ENCODE peak calls at places on chromosomes 6 and 20, in five cellular contexts. N is endothelial cell of umbilical vein, J is H1, E is brain microvascular endothelial cell, H is heart right ventricle. S is an unnamed sample.

GRCh38 chr20:38881806-38882440 is 44.3 kb upstream of the FAM83D start:
- DNase-seq in N (no peak), J (no peak), E (no peak), H (no peak), S (no peak)

GRCh38 chr6:34239893-34240292 is 3.2 kb downstream of the HMGA1 start:
- DNase-seq in N (no peak), J (no peak), E (no peak), H (no peak), S (no peak)

GRCh38 chr20:38195041-38195504 is 30.0 kb upstream of the TGM2 start:
- DNase-seq in N (no peak), J (no peak), E (no peak), H (no peak), S (no peak)

GRCh38 chr6:36028887-36029324 is 1.3 kb downstream of the MAPK14 start:
- DNase-seq in N (peak; percentile 94), J (no peak), E (peak; percentile 69), H (peak; percentile 59), S (no peak)

GRCh38 chr6:130026859-130027258 is 8.5 kb downstream of the L3MBTL3 start:
- DNase-seq in N (no peak), J (no peak), E (no peak), H (no peak), S (no peak)

GRCh38 chr6:139981810-139982550 is 607.5 kb upstream of the CITED2 start:
- DNase-seq in N (peak; percentile 82), J (no peak), E (peak; percentile 71), H (no peak), S (no peak)

GRCh38 chr6:11609324-11610071 is 71.9 kb downstream of the TMEM170B start:
- DNase-seq in N (peak; percentile 99), J (peak; percentile 29), E (peak; percentile 95), H (peak; percentile 45), S (no peak)

GRCh38 chr20:63497946-63498935 is 642 bp downstream of the EEF1A2 start:
- DNase-seq in N (no peak), J (no peak), E (peak; percentile 13), H (peak; percentile 65), S (no peak)

GRCh38 chr20:52941803-52942202 is 30.4 kb upstream of the TSHZ2 start:
- DNase-seq in N (no peak), J (no peak), E (no peak), H (no peak), S (no peak)

GRCh38 chr6:39820553-39820952 is 28.4 kb downstream of the DAAM2 start:
- DNase-seq in N (no peak), J (no peak), E (no peak), H (no peak), S (no peak)
- H3K27ac ChIP-seq in N (no peak overlapping the region), J (no peak overlapping the region), E (no peak overlapping the region), H (peak overlapping the region; percentile 80), S (no peak overlapping the region)

DNA sequence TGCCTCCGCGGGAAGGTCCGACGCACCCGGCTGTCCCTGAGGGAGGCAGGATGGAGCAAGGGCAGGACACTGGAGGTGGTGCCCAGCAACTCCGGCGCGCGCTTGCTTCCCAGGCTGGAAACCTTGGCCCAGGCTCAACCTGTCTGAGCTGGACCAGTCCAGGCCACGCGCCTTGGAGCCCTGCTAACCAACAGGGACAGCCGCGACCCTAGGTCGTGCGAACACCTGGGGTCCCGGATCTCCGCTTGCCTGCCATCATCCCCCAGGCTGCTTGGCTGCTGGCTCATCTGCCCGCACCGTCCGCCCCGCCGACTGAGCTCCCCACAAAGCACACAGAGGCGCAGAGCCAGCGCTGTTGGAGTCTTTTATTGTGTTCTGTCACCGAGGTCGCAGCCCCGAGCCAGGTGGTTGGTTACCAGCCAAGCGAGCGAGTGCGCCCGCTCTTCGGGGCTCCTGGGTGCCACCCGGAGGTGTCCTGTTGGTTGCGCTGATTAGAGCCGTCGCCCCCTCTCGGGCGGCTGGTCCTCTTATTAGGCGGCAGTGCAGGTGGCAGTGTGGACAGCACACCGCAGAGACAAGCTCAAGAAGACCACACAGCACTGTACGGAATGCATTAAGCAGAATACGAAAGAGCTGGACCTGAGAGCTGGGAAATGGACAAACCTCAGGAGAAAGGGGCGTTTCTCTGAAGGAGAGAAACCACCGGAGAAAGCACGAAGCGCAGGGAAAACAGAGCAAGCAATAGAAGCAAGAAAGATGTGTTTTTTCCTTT is 3.8 kb downstream of the COL12A1 start:
- DNase-seq in N (peak; percentile 46), J (no peak), E (peak; percentile 5), H (peak; percentile 44), S (no peak)
- H3K27me3 ChIP-seq in N (peaks cover 2% of the 10 kb centered on the region), J (peaks cover 57% of the 10 kb centered on the region), E (no peaks in the 10 kb centered on the region), H (no peaks in the 10 kb centered on the region), S (peaks cover 43% of the 10 kb centered on the region)

DNA sequence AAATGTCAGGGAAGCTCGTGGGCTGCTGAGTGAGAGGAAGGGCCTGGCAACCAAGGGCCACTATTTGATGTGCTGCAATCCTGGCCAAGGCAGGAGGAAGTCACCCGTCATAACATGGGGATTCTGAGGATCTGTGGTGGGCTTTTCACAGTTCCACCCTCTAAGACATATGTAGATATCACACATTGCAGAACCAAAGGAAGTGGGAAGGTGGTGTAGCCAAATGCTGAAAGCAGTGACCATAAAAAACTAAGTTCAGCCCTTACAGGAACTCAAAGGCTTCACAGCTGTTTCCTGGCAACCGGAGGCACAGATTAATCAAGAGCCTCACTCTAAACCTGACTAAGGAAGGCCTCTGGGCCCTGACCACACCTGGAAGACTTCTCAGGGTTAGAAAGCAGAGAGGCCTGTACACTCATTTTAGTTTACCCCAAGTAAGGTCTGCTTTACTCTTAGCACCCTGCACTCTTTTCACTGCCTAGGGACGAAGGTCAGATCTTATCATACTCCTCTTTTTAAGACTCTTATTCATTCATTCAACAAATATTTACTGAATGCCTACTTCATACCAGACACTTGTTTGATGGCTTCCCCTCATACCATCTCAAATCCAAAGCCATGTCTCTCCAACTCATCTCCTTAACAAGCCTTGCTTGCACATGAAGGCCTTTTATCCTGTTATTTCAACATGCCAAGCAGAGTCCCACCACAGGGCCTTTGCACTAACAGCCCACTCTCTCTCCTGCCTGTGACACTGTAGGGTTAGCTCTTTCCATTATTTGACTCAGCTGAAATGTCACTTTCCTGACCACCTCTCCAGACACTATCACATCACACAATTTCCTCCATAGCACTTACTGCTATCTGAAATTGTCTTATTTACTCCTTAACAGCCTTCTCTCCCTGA is 2.6 kb downstream of the UBE2V1 start:
- DNase-seq in N (peak; percentile 83), J (no peak), E (no peak), H (no peak), S (no peak)
- H3K4me3 ChIP-seq in N (no peak overlapping the region), J (no peak overlapping the region), E (no peak overlapping the region), H (no peak overlapping the region), S (no peak overlapping the region)

GRCh38 chr6:45896783-45897441 is 118.7 kb downstream of the CLIC5 start:
- DNase-seq in N (no peak), J (no peak), E (no peak), H (no peak), S (no peak)
- H3K27ac ChIP-seq in N (no peak overlapping the region), J (no peak overlapping the region), E (no peak overlapping the region), H (no peak overlapping the region), S (no peak overlapping the region)

DNA sequence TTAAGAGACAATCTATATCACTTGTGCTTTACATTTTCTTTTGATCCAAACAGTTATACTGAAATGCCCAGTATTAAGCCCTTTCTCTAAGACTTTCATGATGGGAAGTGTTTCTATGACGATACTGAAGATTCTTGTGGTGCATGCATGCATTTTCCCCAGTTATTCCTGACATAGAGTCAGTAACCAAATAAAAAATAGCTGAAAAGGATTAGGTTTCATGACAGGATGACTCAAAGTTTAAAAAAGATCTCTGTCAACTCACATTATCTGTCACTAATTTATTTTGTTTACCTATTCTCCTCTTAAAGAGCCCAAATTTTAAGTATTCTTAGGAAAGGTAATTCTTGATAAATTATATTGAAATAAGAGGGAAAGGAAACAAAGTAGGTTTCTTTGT is 98.4 kb downstream of the SESN1 start:
- DNase-seq in N (no peak), J (no peak), E (no peak), H (no peak), S (no peak)
- H3K27me3 ChIP-seq in N (no peaks in the 10 kb centered on the region), J (no peaks in the 10 kb centered on the region), E (no peaks in the 10 kb centered on the region), H (no peaks in the 10 kb centered on the region), S (no peaks in the 10 kb centered on the region)

GRCh38 chr6:30841644-30842504 is 42.4 kb upstream of the DDR1 start:
- DNase-seq in N (no peak), J (no peak), E (no peak), H (no peak), S (no peak)

GRCh38 chr6:30842754-30843610 is 41.3 kb upstream of the DDR1 start:
- DNase-seq in N (no peak), J (no peak), E (no peak), H (no peak), S (no peak)

GRCh38 chr6:30845183-30845582 is 39.1 kb upstream of the DDR1 start:
- DNase-seq in N (no peak), J (no peak), E (no peak), H (no peak), S (no peak)

GRCh38 chr6:30844118-30844535 is 40.2 kb upstream of the DDR1 start:
- DNase-seq in N (no peak), J (no peak), E (peak; percentile 24), H (no peak), S (no peak)

DNA sequence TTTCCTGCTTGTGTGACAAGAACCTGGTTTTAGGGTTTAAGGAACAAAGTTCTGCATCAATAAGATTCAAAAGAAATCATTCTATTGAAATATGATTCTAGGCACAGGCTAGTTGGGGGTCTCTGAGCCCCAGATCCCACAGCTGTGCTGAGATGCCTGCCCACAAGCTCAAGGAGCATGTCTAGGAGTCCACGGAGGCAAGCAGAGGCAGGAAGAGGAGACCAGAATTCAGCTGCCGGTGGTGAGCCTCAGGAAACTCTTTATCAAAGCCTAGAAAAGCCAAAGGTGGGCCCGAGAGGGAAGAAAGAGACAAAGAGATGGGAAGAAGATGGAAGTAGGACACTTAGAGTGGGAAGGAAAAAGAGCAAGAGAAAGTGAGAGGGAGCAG is 40.7 kb upstream of the DDR1 start:
- DNase-seq in N (no peak), J (no peak), E (no peak), H (no peak), S (no peak)
- H3K4me3 ChIP-seq in N (no peak overlapping the region), J (no peak overlapping the region), E (no peak overlapping the region), H (no peak overlapping the region), S (no peak overlapping the region)

DNA sequence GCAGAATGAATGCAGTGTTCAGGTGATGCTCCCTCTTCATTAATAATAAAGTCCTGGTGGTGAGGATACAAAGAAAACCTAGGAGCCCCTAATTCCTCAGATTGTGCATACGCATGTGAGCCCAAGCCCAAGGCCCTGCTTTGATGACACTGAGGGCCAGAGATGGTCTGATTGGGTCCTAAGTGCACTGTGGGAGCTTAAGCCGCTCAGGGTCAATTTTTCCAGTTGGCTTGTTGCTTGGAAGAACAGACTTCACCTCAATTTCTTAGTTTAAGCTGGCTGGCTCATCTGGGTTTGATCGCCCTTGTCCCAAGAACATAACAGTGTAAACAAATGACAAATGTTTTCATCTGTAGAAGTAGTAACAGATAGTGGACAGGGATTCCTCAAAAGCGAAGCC is 41.4 kb downstream of the INSM1 start:
- DNase-seq in N (no peak), J (no peak), E (no peak), H (no peak), S (no peak)
- H3K27ac ChIP-seq in N (no peak overlapping the region), J (no peak overlapping the region), E (no peak overlapping the region), H (no peak overlapping the region), S (no peak overlapping the region)

S was measured in iPS DF 6.9.